ENCODE peak calls at places on chromosomes 2 and 18, in eight cellular contexts. H is heart left ventricle; Z is A549; D is ascending aorta; O is CD8-positive, alpha-beta memory T cell; I is RWPE2; U is aorta; E is cardiac muscle cell. T is an unnamed sample. For H3K9me3, the result is how much of the 10 kb centered on the place peaks cover.

GRCh38 chr2:1856481-1856880 is 112.2 kb upstream of the PXDN start:
- DNase-seq in I (no peak), E (no peak), U (no peak), Z (no peak), D (no peak), O (no peak), H (no peak), T (no peak)

GRCh38 chr2:9326975-9327374 is 96.4 kb downstream of the ITGB1BP1 start:
- DNase-seq in H (no peak), I (no peak), U (no peak), Z (peak), D (no peak), O (no peak), E (peak), T (no peak)

GRCh38 chr2:166180951-166181812 is 53.4 kb upstream of the SCN1A start:
- DNase-seq in I (no peak), U (no peak), O (no peak), H (no peak), Z (peak), D (no peak), E (peak), T (no peak)

GRCh38 chr2:200637886-200638285 is 52.1 kb downstream of the AOX1 start:
- DNase-seq in H (no peak), Z (no peak), D (no peak), E (no peak), U (no peak), O (no peak), I (no peak), T (no peak)

GRCh38 chr2:240300261-240300821 is 135.1 kb upstream of the GPC1 start:
- DNase-seq in H (no peak), D (no peak), O (no peak), E (no peak), I (no peak), U (peak), Z (no peak), T (no peak)

GRCh38 chr18:49344825-49345224 is 115.6 kb downstream of the DYM start:
- DNase-seq in H (no peak), I (no peak), Z (no peak), E (no peak), U (no peak), D (no peak), O (no peak), T (no peak)

GRCh38 chr2:201414099-201415023 is 36.9 kb downstream of the TRAK2 start:
- DNase-seq in H (no peak), D (no peak), E (peak), O (no peak), Z (no peak), U (no peak), I (no peak), T (no peak)

GRCh38 chr2:96843538-96844268 is at the start of gene ANKRD23:
- DNase-seq in Z (no peak), O (no peak), I (no peak), E (no peak), U (no peak), D (no peak), H (no peak), T (no peak)

GRCh38 chr2:191051825-191052778 is 38.1 kb upstream of the STAT1 start:
- DNase-seq in Z (peak), E (peak), D (no peak), U (no peak), H (no peak), I (no peak), O (no peak), T (no peak)

GRCh38 chr2:229674830-229675530 is 39.4 kb downstream of the DNER start:
- DNase-seq in E (no peak), U (no peak), H (no peak), O (no peak), D (no peak), I (no peak), Z (no peak), T (no peak)

GRCh38 chr2:208501217-208501616 is 94.6 kb downstream of the PTH2R start:
- DNase-seq in Z (no peak), E (no peak), I (no peak), U (no peak), D (no peak), O (no peak), H (no peak), T (no peak)

GRCh38 chr2:105977212-105977611 is 216.9 kb downstream of the UXS1 start:
- DNase-seq in Z (peak), H (no peak), U (no peak), D (no peak), O (no peak), E (peak), I (no peak), T (no peak)

GRCh38 chr2:95346738-95347671 is 49.9 kb downstream of the KCNIP3 start:
- DNase-seq in D (no peak), E (peak), H (no peak), O (no peak), I (peak), Z (no peak), U (peak), T (no peak)

GRCh38 chr2:171210864-171211431 is 50.3 kb upstream of the TLK1 start:
- DNase-seq in U (no peak), I (no peak), Z (no peak), D (no peak), H (no peak), E (no peak), O (peak), T (no peak)

GRCh38 chr2:171811229-171811628 is 82.8 kb downstream of the SLC25A12 start:
- DNase-seq in O (no peak), E (peak), H (no peak), D (no peak), U (no peak), Z (peak), I (no peak), T (no peak)

GRCh38 chr18:9335255-9336045 is 877 bp downstream of the TWSG1 start:
- DNase-seq in D (no peak), U (no peak), I (no peak), E (peak), O (no peak), Z (no peak), H (no peak), T (peak)

GRCh38 chr18:3511980-3512379 is 62.0 kb downstream of the TGIF1 start:
- DNase-seq in I (no peak), H (no peak), O (peak), Z (peak), E (peak), D (no peak), U (no peak), T (no peak)

GRCh38 chr18:3663870-3664512 is 214.0 kb downstream of the TGIF1 start:
- DNase-seq in H (no peak), I (no peak), D (no peak), U (no peak), O (no peak), Z (no peak), E (no peak), T (no peak)

GRCh38 chr2:168156661-168157060 is 90.7 kb downstream of the STK39 start:
- DNase-seq in O (no peak), H (peak), E (peak), I (peak), Z (peak), U (no peak), D (no peak), T (no peak)

GRCh38 chr2:33134086-33134763 is 187.5 kb downstream of the LTBP1 start:
- DNase-seq in E (peak), I (peak), O (no peak), U (peak), H (peak), Z (peak), D (no peak), T (no peak)

GRCh38 chr2:96114546-96114902 is 1.8 kb downstream of the ADRA2B start:
- DNase-seq in Z (no peak), H (no peak), O (no peak), D (no peak), I (no peak), E (no peak), U (peak), T (no peak)

GRCh38 chr2:112812318-112813042 is 24.1 kb downstream of the IL1B start:
- DNase-seq in I (no peak), Z (no peak), H (no peak), U (no peak), D (no peak), O (no peak), E (peak), T (no peak)

GRCh38 chr18:74425161-74425560 is 31.9 kb downstream of the DIPK1C start:
- DNase-seq in D (no peak), Z (no peak), U (no peak), H (no peak), I (no peak), O (no peak), E (no peak), T (no peak)
- H3K9me3 ChIP-seq in D (under half), Z (under half), U (under half), H (under half), I (under half), O (under half), E (under half), T (under half)

GRCh38 chr2:65049010-65049639 is 7.1 kb upstream of the CEP68 start:
- DNase-seq in O (no peak), E (no peak), Z (no peak), U (no peak), H (no peak), I (no peak), D (no peak), T (no peak)

GRCh38 chr2:65043001-65043400 is 13.2 kb upstream of the CEP68 start:
- DNase-seq in U (no peak), E (no peak), O (no peak), Z (no peak), I (no peak), D (no peak), H (no peak), T (no peak)

GRCh38 chr2:65044097-65044735 is 12.0 kb upstream of the CEP68 start:
- DNase-seq in H (no peak), I (no peak), U (no peak), O (no peak), E (no peak), D (no peak), Z (no peak), T (no peak)

GRCh38 chr2:65045651-65046050 is 10.6 kb upstream of the CEP68 start:
- DNase-seq in O (no peak), I (no peak), U (no peak), D (no peak), E (peak), Z (no peak), H (no peak), T (no peak)

GRCh38 chr2:65046633-65047407 is 9.4 kb upstream of the CEP68 start:
- DNase-seq in Z (no peak), E (no peak), I (no peak), U (no peak), D (no peak), O (no peak), H (no peak), T (no peak)
- H3K9me3 ChIP-seq in Z (under half), E (under half), I (under half), U (under half), D (under half), O (under half), H (under half), T (under half)

DNA sequence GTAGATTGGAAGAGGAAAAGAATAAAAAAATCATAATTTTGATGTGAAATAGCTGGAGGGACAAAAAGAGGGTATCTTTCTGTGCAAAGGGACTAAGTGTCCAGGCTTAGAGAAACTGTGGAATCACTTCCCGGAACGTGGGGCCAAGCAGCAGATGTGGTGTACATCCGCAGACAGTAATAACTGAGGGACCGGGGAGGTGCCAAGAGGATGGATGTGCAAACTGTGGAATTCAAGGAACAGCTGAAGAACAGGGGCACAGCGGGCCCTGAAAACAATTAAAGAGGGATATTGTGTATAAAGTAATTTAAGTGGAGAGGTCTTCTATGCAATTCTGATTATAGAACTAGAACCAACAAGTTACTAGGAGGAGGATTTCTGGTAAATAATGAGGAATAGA is 236.5 kb downstream of the ACKR3 start:
- DNase-seq in Z (no peak), E (no peak), D (no peak), O (no peak), U (peak), H (no peak), I (no peak), T (no peak)
- H3K9me3 ChIP-seq in Z (under half), E (under half), D (under half), O (under half), U (under half), H (under half), I (under half), T (under half)

DNA sequence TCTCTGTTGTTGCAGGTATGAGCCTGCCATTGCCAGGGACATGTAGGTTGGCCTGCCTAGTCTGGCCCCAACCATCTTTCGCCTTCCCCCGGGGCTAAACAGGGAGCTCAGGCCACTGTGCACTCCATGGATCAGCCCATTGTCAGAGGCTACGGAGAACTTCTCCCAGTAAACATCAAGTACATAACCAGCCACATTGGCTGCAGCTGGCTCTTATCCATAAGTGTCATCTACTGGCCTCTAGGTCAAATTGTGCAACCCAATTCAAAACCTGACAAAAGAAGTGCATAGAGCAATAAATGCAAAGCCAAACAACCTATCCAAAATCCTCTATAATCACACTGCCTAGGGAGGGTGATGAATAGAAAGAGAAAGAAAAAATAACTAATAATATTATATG is 418.1 kb upstream of the DCC start:
- DNase-seq in U (no peak), O (no peak), Z (no peak), H (no peak), D (no peak), I (no peak), E (no peak), T (no peak)
- H3K9me3 ChIP-seq in U (under half), O (under half), Z (under half), H (under half), D (under half), I (under half), E (under half), T (under half)

T was measured in T-helper 17 cell.